ENCODE peak calls at places on chromosomes 1 and 21, in nine cellular contexts. C is WTC11, Q is cardiac fibroblast, W is heart right ventricle, Y is A549, M is fibroblast of mammary gland, T is adrenal gland, P is thoracic aorta, Z is tibial artery. L is an unnamed sample.

GRCh38 chr1:220691039-220691684 is 999 bp downstream of the C1orf115 start:
- DNase-seq in C (no peak), Q (no peak), W (no peak), Y (no peak), M (no peak), T (no peak), P (no peak), Z (no peak), L (no peak)

GRCh38 chr1:234647245-234647644 is 37.3 kb upstream of the IRF2BP2 start:
- DNase-seq in C (no peak), Q (no peak), W (no peak), Y (no peak), M (no peak), T (no peak), P (no peak), Z (no peak), L (no peak)

GRCh38 chr1:160548183-160548582 is 25.1 kb upstream of the SLAMF6 start:
- DNase-seq in C (no peak), Q (no peak), W (no peak), Y (no peak), M (no peak), T (no peak), P (no peak), Z (no peak), L (no peak)

GRCh38 chr1:234643850-234644134 is 33.8 kb upstream of the IRF2BP2 start:
- DNase-seq in C (no peak), Q (no peak), W (no peak), Y (no peak), M (no peak), T (no peak), P (no peak), Z (no peak), L (no peak)

GRCh38 chr1:85447000-85447943 is 17.7 kb downstream of the DDAH1 start:
- DNase-seq in C (no peak), Q (peak), W (no peak), Y (no peak), M (peak), T (no peak), P (no peak), Z (no peak), L (peak)

GRCh38 chr1:192066202-192066601 is 92.1 kb upstream of the RGS18 start:
- DNase-seq in C (no peak), Q (peak), W (no peak), Y (no peak), M (no peak), T (no peak), P (no peak), Z (no peak), L (no peak)

GRCh38 chr1:12184008-12184681 is 17.4 kb downstream of the TNFRSF1B start:
- DNase-seq in C (no peak), Q (peak), W (peak), Y (no peak), M (peak), T (peak), P (peak), Z (peak), L (peak)

GRCh38 chr21:34890724-34891609 is 158.1 kb downstream of the RUNX1 start:
- DNase-seq in C (peak), Q (peak), W (peak), Y (no peak), M (no peak), T (no peak), P (no peak), Z (peak), L (peak)

GRCh38 chr1:109793089-109793485 is 29.4 kb upstream of the EPS8L3 start:
- DNase-seq in C (no peak), Q (no peak), W (no peak), Y (no peak), M (no peak), T (peak), P (no peak), Z (peak), L (no peak)

GRCh38 chr1:237566581-237566980 is 324.1 kb downstream of the ZP4 start:
- DNase-seq in C (no peak), Q (no peak), W (no peak), Y (no peak), M (no peak), T (no peak), P (no peak), Z (no peak), L (no peak)

GRCh38 chr1:239262538-239262937 is 123.8 kb upstream of the CHRM3 start:
- DNase-seq in C (no peak), Q (no peak), W (no peak), Y (no peak), M (no peak), T (no peak), P (no peak), Z (no peak), L (no peak)

GRCh38 chr1:225843426-225843795 is 33.5 kb downstream of the EPHX1 start:
- DNase-seq in C (no peak), Q (no peak), W (no peak), Y (no peak), M (no peak), T (no peak), P (no peak), Z (no peak), L (no peak)
- TF ChIP-seq CTCF in C (no peak), Q (no peak), W (no peak), Y (no peak), M (no peak), T (no peak), P (no peak), Z (no peak), L (no peak)

GRCh38 chr1:46991083-46991923 is 32.2 kb upstream of the CYP4X1 start:
- DNase-seq in C (no peak), Q (no peak), W (no peak), Y (no peak), M (peak), T (no peak), P (no peak), Z (no peak), L (peak)
- TF ChIP-seq CTCF in C (no peak), Q (no peak), W (peak), Y (peak), M (no peak), T (peak), P (no peak), Z (no peak), L (no peak)

GRCh38 chr1:158507511-158507910 is 35.5 kb downstream of the OR10R2 start:
- DNase-seq in C (no peak), Q (no peak), W (no peak), Y (no peak), M (no peak), T (no peak), P (no peak), Z (no peak), L (no peak)

GRCh38 chr1:158509471-158510161 is 37.6 kb downstream of the OR10R2 start:
- DNase-seq in C (no peak), Q (peak), W (peak), Y (no peak), M (no peak), T (peak), P (no peak), Z (no peak), L (peak)

GRCh38 chr1:158506369-158506987 is 34.5 kb downstream of the OR10R2 start:
- DNase-seq in C (peak), Q (peak), W (peak), Y (no peak), M (peak), T (peak), P (no peak), Z (no peak), L (no peak)
- TF ChIP-seq CTCF in C (peak), Q (peak), W (peak), Y (no peak), M (peak), T (no peak), P (peak), Z (peak), L (peak)

GRCh38 chr1:94236021-94236491 is 1.3 kb downstream of the ARHGAP29 start:
- DNase-seq in C (no peak), Q (peak), W (no peak), Y (no peak), M (no peak), T (no peak), P (no peak), Z (no peak), L (peak)
- TF ChIP-seq CTCF in C (no peak), Q (no peak), W (no peak), Y (no peak), M (no peak), T (no peak), P (no peak), Z (no peak), L (no peak)

GRCh38 chr1:31938184-31938975 is at the start of gene PTP4A2:
- DNase-seq in C (peak), Q (peak), W (peak), Y (peak), M (peak), T (peak), P (peak), Z (peak), L (peak)
- TF ChIP-seq CTCF in C (no peak), Q (no peak), W (no peak), Y (peak), M (no peak), T (peak), P (no peak), Z (peak), L (peak)

L was measured in astrocyte of the spinal cord.